ENCODE peak calls at places on chromosomes 12 and 14, in seven cellular contexts. G is CD8-positive, alpha-beta memory T cell; E is heart left ventricle; U is aorta; N is lung; X is lower lobe of right lung; O is body of pancreas. K is an unnamed sample. For H3K27me3, the result is how much of the 10 kb centered on the place peaks cover.

GRCh38 chr12:28057856-28058615 is 85.5 kb upstream of the PTHLH start:
- DNase-seq in G (no peak), E (no peak), U (no peak), N (no peak), X (no peak), O (no peak), K (peak)

GRCh38 chr12:116561181-116561821 is 2.1 kb downstream of the MAP1LC3B2 start:
- DNase-seq in G (no peak), E (no peak), U (no peak), N (no peak), X (no peak), O (no peak), K (no peak)

GRCh38 chr12:110249105-110249504 is 31.9 kb upstream of the ATP2A2 start:
- DNase-seq in G (no peak), E (peak), U (no peak), N (no peak), X (no peak), O (no peak), K (no peak)

GRCh38 chr12:64610092-64610659 is at the start of gene RASSF3:
- DNase-seq in G (peak), E (peak), U (peak), N (peak), X (peak), O (peak), K (no peak)

GRCh38 chr14:90753456-90754005 is 62.7 kb downstream of the TTC7B start:
- DNase-seq in G (no peak), E (no peak), U (no peak), N (no peak), X (no peak), O (no peak), K (no peak)

GRCh38 chr12:101857043-101857558 is 20.3 kb upstream of the DRAM1 start:
- DNase-seq in G (no peak), E (no peak), U (no peak), N (no peak), X (no peak), O (no peak), K (no peak)

GRCh38 chr14:105150026-105150367 is 18.6 kb downstream of the JAG2 start:
- DNase-seq in G (no peak), E (no peak), U (peak), N (no peak), X (peak), O (no peak), K (no peak)

GRCh38 chr14:97329701-97330100 is 532.5 kb downstream of the VRK1 start:
- DNase-seq in G (no peak), E (no peak), U (no peak), N (no peak), X (no peak), O (no peak), K (no peak)

GRCh38 chr14:37598085-37598972 is 2.9 kb downstream of the TTC6 start:
- DNase-seq in G (no peak), E (no peak), U (peak), N (peak), X (peak), O (no peak), K (no peak)

GRCh38 chr12:116693259-116694227 is 44.3 kb downstream of the SPRING1 start:
- DNase-seq in G (no peak), E (peak), U (no peak), N (no peak), X (no peak), O (peak), K (no peak)

GRCh38 chr14:54011001-54011400 is 54.4 kb upstream of the BMP4 start:
- DNase-seq in G (no peak), E (no peak), U (no peak), N (no peak), X (no peak), O (no peak), K (no peak)

GRCh38 chr14:68089146-68089715 is 269.7 kb downstream of the RAD51B start:
- DNase-seq in G (no peak), E (no peak), U (no peak), N (no peak), X (no peak), O (no peak), K (peak)

GRCh38 chr14:69281450-69282169 is 21.7 kb downstream of the GALNT16 start:
- DNase-seq in G (no peak), E (peak), U (peak), N (no peak), X (no peak), O (no peak), K (no peak)

GRCh38 chr12:72178871-72179270 is 93.3 kb upstream of the TRHDE start:
- DNase-seq in G (no peak), E (no peak), U (no peak), N (no peak), X (no peak), O (no peak), K (no peak)

GRCh38 chr14:22887990-22888378 is 5.0 kb downstream of the REM2 start:
- DNase-seq in G (no peak), E (no peak), U (peak), N (no peak), X (no peak), O (no peak), K (no peak)

GRCh38 chr12:60021235-60021634 is 425.4 kb downstream of the SLC16A7 start:
- DNase-seq in G (no peak), E (no peak), U (no peak), N (no peak), X (no peak), O (no peak), K (no peak)

GRCh38 chr12:115660211-115660805 is 617.2 kb downstream of the MED13L start:
- DNase-seq in G (no peak), E (peak), U (no peak), N (no peak), X (no peak), O (peak), K (no peak)

GRCh38 chr14:39140170-39140569 is 26.0 kb downstream of the GEMIN2 start:
- DNase-seq in G (no peak), E (no peak), U (no peak), N (no peak), X (no peak), O (no peak), K (no peak)

GRCh38 chr14:102527255-102528232 is 18.0 kb upstream of the ANKRD9 start:
- DNase-seq in G (no peak), E (no peak), U (no peak), N (no peak), X (no peak), O (no peak), K (no peak)

GRCh38 chr12:7100239-7100638 is 8.0 kb upstream of the C1R start:
- DNase-seq in G (no peak), E (no peak), U (no peak), N (no peak), X (no peak), O (no peak), K (no peak)

GRCh38 chr14:50308363-50308762 is 3.7 kb downstream of the L2HGDH start:
- DNase-seq in G (no peak), E (no peak), U (no peak), N (no peak), X (no peak), O (no peak), K (no peak)

GRCh38 chr12:121453022-121453360 is 53.1 kb downstream of the RNF34 start:
- DNase-seq in G (no peak), E (no peak), U (peak), N (no peak), X (no peak), O (no peak), K (no peak)

GRCh38 chr12:6375269-6376078 is at the start of gene SCNN1A:
- DNase-seq in G (no peak), E (no peak), U (no peak), N (peak), X (peak), O (peak), K (no peak)

GRCh38 chr14:69693823-69694729 is 72.9 kb upstream of the SRSF5 start:
- DNase-seq in G (no peak), E (peak), U (no peak), N (no peak), X (no peak), O (peak), K (peak)

GRCh38 chr14:77516111-77516510 is 17.5 kb upstream of the ISM2 start:
- DNase-seq in G (no peak), E (no peak), U (no peak), N (no peak), X (no peak), O (no peak), K (no peak)

GRCh38 chr12:103924761-103925641 is 5.2 kb upstream of the HSP90B1 start:
- DNase-seq in G (no peak), E (no peak), U (no peak), N (no peak), X (no peak), O (no peak), K (peak)

GRCh38 chr12:48336564-48336963 is 14.2 kb downstream of the ZNF641 start:
- DNase-seq in G (no peak), E (no peak), U (no peak), N (no peak), X (no peak), O (no peak), K (no peak)

GRCh38 chr12:94689002-94689645 is 38.8 kb upstream of the TMCC3 start:
- DNase-seq in G (no peak), E (no peak), U (no peak), N (no peak), X (no peak), O (no peak), K (no peak)

GRCh38 chr12:114403044-114403689 is 2.8 kb downstream of the TBX5 start:
- DNase-seq in G (no peak), E (peak), U (no peak), N (no peak), X (no peak), O (no peak), K (no peak)

GRCh38 chr12:114405199-114405448 is 820 bp downstream of the TBX5 start:
- DNase-seq in G (no peak), E (no peak), U (no peak), N (no peak), X (no peak), O (no peak), K (no peak)

GRCh38 chr12:114403690-114404450 is 2.1 kb downstream of the TBX5 start:
- DNase-seq in G (no peak), E (peak), U (no peak), N (no peak), X (no peak), O (no peak), K (no peak)

GRCh38 chr12:114405449-114406271 is at the start of gene TBX5:
- DNase-seq in G (no peak), E (peak), U (no peak), N (no peak), X (no peak), O (no peak), K (no peak)

GRCh38 chr12:114404451-114405198 is 1.3 kb downstream of the TBX5 start:
- DNase-seq in G (no peak), E (no peak), U (no peak), N (no peak), X (no peak), O (no peak), K (no peak)
- H3K27me3 ChIP-seq in G (under half), E (half or more), U (under half), N (under half), X (half or more), O (under half), K (half or more)

GRCh38 chr12:123886931-123887582 is 85.6 kb downstream of the CCDC92 start:
- DNase-seq in G (no peak), E (no peak), U (no peak), N (no peak), X (no peak), O (no peak), K (no peak)

GRCh38 chr12:123890536-123890902 is 82.1 kb downstream of the CCDC92 start:
- DNase-seq in G (no peak), E (no peak), U (peak), N (no peak), X (no peak), O (no peak), K (no peak)

GRCh38 chr12:123891011-123891410 is 81.6 kb downstream of the CCDC92 start:
- DNase-seq in G (no peak), E (no peak), U (peak), N (no peak), X (no peak), O (no peak), K (no peak)

GRCh38 chr12:123889848-123890535 is 82.6 kb downstream of the CCDC92 start:
- DNase-seq in G (no peak), E (no peak), U (peak), N (no peak), X (no peak), O (no peak), K (no peak)

DNA sequence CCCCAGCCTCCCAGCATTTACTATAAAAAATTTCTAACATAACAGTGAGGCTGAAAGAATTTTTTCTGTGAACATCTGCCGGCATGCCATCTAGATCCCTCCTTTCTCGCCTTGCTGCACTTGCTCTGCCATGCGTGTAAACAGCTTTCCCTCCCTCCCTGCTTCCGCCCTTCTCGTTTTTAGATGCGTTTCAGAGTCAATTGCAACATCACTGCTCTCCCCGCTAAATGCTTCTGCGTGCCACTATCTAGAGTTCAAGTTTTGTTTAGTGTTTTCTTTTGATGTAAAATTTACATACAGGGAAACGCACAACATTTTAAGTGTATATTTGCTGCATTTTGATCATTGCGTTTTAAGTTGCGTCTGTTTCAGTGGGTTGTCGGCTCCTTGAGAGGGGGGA is 83.6 kb downstream of the CCDC92 start:
- DNase-seq in G (no peak), E (no peak), U (peak), N (no peak), X (no peak), O (no peak), K (no peak)
- H3K27me3 ChIP-seq in G (under half), E (under half), U (under half), N (under half), X (under half), O (under half), K (under half)

DNA sequence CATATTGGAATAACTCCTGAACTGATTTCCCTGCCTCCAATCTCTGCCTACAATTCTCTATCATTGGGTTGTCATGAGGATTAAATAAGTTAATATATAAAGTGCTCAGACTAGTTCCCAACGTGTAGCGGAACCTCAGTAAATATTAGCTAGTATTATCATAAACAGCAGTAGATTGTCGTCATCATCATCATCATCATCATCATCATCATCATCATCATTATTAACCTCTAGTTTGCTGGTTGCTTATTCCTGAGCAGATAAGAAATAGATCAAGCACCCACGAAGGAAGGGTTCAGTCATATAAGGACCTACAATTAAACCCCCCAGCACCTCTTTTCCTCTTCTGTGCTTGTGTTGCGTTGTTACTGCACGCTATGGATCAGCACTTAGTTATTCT is 48.8 kb upstream of the PARP11 start:
- DNase-seq in G (no peak), E (no peak), U (no peak), N (no peak), X (no peak), O (no peak), K (no peak)
- H3K27me3 ChIP-seq in G (under half), E (under half), U (under half), N (under half), X (under half), O (under half), K (under half)

GRCh38 chr12:112590281-112590680 is 171.5 kb downstream of the PTPN11 start:
- DNase-seq in G (no peak), E (no peak), U (no peak), N (no peak), X (no peak), O (no peak), K (no peak)

GRCh38 chr12:112584266-112584722 is 165.5 kb downstream of the PTPN11 start:
- DNase-seq in G (no peak), E (no peak), U (no peak), N (no peak), X (no peak), O (no peak), K (no peak)

GRCh38 chr12:112589275-112589674 is 170.5 kb downstream of the PTPN11 start:
- DNase-seq in G (no peak), E (no peak), U (no peak), N (no peak), X (no peak), O (no peak), K (no peak)

DNA sequence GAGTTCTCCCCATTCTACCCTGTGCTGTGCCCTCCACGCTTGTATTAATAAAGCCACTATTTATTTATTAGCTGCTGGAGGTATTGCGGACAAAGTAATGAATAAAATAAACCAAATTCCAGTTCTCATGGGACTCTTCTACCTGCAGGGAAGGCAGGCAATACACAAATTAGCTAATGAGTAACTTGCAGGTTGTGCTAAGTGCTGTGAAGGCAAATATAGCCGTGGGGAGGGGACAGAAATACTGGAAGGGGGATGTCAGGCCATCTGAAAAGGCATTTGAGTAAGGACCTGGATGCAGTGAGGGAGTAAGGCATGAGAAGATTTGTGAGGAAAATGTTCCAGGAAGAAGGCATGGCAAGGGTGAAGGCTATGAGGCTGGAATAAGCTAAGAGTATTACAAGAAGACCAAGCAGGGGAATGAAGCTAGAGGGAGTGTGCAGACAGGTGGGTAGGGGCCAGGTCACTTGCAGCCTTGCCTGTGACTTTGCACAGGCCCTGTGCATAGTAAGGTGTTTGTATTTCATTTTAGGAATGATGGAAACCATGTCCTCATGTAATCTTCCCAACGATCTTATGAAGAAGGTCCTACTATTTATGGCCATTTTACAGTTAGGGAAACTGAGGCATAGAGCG is 167.5 kb downstream of the PTPN11 start:
- DNase-seq in G (no peak), E (no peak), U (no peak), N (no peak), X (no peak), O (no peak), K (no peak)
- H3K27me3 ChIP-seq in G (under half), E (under half), U (under half), N (under half), X (under half), O (under half), K (under half)

DNA sequence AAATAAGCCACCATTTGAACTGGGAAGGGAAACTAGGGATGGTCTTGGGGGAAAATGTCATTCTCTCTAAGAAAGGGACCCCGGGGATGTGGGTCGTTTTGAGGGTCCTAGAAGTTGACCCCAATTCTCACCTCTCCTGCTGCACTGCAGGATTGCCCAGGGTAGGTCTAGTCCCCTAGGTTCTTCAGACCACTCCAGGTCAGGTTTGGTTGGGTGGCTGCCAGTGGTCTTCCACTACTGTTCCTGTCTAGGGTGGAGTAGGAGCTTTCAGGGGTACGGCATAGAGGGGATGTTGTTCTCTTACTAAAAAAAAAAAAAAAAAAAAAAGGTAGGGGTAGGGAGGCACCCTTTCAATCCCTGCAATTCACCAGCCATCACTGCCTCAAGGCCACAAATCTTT is 7.3 kb downstream of the HOXC8 start:
- DNase-seq in G (no peak), E (no peak), U (no peak), N (no peak), X (no peak), O (no peak), K (no peak)
- H3K27me3 ChIP-seq in G (half or more), E (half or more), U (under half), N (under half), X (half or more), O (under half), K (under half)

DNA sequence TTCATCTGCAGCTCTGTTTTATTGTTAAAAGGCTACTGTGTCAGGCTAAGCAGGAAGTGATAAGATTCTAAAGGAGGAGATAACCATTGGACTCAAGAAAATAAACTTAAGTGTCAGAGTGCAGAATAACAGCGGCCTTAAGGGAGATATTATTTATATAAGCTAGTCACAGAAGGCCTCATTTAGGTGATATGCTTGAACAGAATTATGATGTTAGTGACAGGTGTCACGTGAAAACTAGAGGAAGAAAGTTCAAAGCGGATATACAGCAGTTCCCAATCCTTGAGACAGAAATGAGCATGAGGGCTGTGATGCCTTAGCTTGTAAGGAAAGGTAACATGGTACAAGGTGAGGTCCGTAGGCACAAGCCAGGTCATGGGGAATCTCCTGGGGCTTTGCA is 373.5 kb downstream of the FOXG1 start:
- DNase-seq in G (no peak), E (no peak), U (no peak), N (no peak), X (no peak), O (no peak), K (no peak)
- H3K27me3 ChIP-seq in G (under half), E (under half), U (under half), N (under half), X (under half), O (under half), K (under half)

GRCh38 chr12:111283986-111284385 is 84.9 kb downstream of the PHETA1 start:
- DNase-seq in G (no peak), E (no peak), U (no peak), N (no peak), X (no peak), O (no peak), K (no peak)

GRCh38 chr12:111285191-111285590 is 83.7 kb downstream of the PHETA1 start:
- DNase-seq in G (no peak), E (no peak), U (no peak), N (no peak), X (no peak), O (no peak), K (no peak)

GRCh38 chr12:111288771-111289170 is 80.1 kb downstream of the PHETA1 start:
- DNase-seq in G (no peak), E (no peak), U (no peak), N (no peak), X (no peak), O (no peak), K (no peak)

GRCh38 chr12:111287125-111287900 is 81.6 kb downstream of the PHETA1 start:
- DNase-seq in G (no peak), E (no peak), U (no peak), N (no peak), X (no peak), O (no peak), K (no peak)

DNA sequence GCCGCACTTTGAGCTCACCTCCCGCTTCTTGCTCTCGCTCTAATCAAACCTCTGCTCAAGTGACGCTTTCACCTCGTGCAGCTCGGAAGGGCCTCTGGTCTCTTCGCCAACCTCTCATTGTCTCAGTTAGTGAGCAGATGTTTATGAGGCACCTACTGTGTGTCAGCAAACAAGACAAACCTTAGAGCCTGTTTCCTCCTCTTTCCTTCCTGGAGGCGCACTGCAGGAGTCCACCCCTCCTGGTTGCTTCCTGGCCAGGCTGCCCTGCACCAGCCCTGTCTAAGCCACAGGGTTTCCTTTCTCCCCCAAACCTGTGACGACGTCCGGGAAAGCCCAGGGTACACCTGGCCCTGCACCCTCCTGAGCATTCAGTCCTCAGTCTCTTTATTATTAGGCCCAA is 84.2 kb downstream of the PHETA1 start:
- DNase-seq in G (no peak), E (no peak), U (no peak), N (no peak), X (no peak), O (no peak), K (no peak)
- H3K27me3 ChIP-seq in G (under half), E (under half), U (under half), N (under half), X (under half), O (under half), K (under half)